ENCODE peak calls at places on chromosomes 5 and 9, in ten cellular contexts. R is psoas muscle; A is sigmoid colon; F is coronary artery; H is brain microvascular endothelial cell; P is fibroblast of villous mesenchyme; U is tibial nerve; M is stomach; G is CD4-positive, alpha-beta T cell; Y is omental fat pad. N is an unnamed sample.

GRCh38 chr5:146340260-146341081 is 1.8 kb downstream of the POU4F3 start:
- DNase-seq in G (no peak), R (peak; percentile 65), F (no peak), Y (peak; percentile 44), M (peak; percentile 52), A (no peak), P (peak; percentile 71), U (peak; percentile 63), H (peak; percentile 59), N (peak; percentile 36)

GRCh38 chr9:95778957-95779356 is 96.5 kb upstream of the ERCC6L2 start:
- DNase-seq in P (peak; percentile 94), M (peak; percentile 41), F (no peak), G (no peak), Y (no peak), A (peak; percentile 87), R (peak; percentile 88), H (no peak), U (peak; percentile 73), N (no peak)

GRCh38 chr5:95841914-95842812 is 19.6 kb upstream of the GLRX start:
- DNase-seq in A (peak; percentile 89), H (no peak), G (no peak), M (peak; percentile 51), U (peak; percentile 77), P (peak; percentile 95), R (no peak), Y (no peak), F (no peak), N (no peak)

GRCh38 chr9:82021198-82021597 is 32.6 kb downstream of the SPATA31D1 start:
- DNase-seq in M (no peak), H (peak; percentile 88), U (peak; percentile 38), G (no peak), F (no peak), R (peak; percentile 56), A (peak; percentile 82), P (peak; percentile 79), Y (no peak), N (peak; percentile 51)

GRCh38 chr5:4563400-4563799 is 576.7 kb upstream of the ADAMTS16 start:
- DNase-seq in G (no peak), F (no peak), M (no peak), P (no peak), U (no peak), R (no peak), H (no peak), Y (no peak), A (no peak), N (no peak)

GRCh38 chr5:159510282-159510681 is 180.0 kb upstream of the IL12B start:
- DNase-seq in U (peak; percentile 19), A (no peak), P (peak; percentile 52), F (no peak), H (peak; percentile 88), M (no peak), R (peak; percentile 73), G (no peak), Y (no peak), N (peak; percentile 53)

GRCh38 chr5:178360926-178361235 is 128.3 kb upstream of the PHYKPL start:
- DNase-seq in F (no peak), P (no peak), A (no peak), G (no peak), U (no peak), M (no peak), H (no peak), Y (no peak), R (no peak), N (no peak)

GRCh38 chr9:72960446-72960845 is 7.6 kb upstream of the ALDH1A1 start:
- DNase-seq in F (no peak), G (no peak), P (no peak), M (no peak), A (no peak), U (no peak), R (no peak), H (no peak), Y (no peak), N (no peak)

DNA sequence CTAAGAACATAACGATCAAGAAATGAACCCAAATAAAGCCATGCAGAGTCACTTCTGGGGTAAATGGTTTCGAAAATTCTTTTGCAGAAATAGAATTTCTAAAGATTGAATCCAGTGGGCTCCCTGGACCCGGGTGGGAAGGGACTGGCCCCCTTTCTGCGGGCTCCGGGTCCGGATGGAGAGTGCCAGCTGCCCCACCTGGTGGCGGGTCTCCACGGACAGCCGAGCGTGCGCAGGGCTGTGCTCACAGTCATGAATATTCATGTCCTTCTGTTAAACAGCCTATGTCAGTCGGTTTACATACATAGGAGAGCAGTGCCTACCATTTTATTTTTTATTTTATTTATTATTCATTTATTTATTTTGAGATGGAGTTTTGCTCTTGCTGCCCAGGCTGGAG is 4.7 kb upstream of the PPP1R26 start:
- DNase-seq in M (peak; percentile 40), A (no peak), U (no peak), Y (no peak), R (no peak), F (no peak), G (no peak), P (peak; percentile 20), H (no peak), N (no peak)
- TF ChIP-seq CTCF in M (peak; percentile 26), A (no peak), U (no peak), Y (no peak), R (no peak), F (no peak), G (no peak), P (peak; percentile 58), H (peak; percentile 71), N (no peak)

GRCh38 chr5:170570492-170570891 is 66.7 kb downstream of the KCNIP1 start:
- DNase-seq in F (no peak), A (no peak), R (no peak), G (no peak), P (no peak), M (no peak), U (no peak), Y (no peak), H (no peak), N (no peak)

GRCh38 chr5:170572453-170572852 is 68.6 kb downstream of the KCNIP1 start:
- DNase-seq in Y (no peak), M (no peak), A (no peak), R (no peak), U (no peak), H (no peak), P (no peak), G (no peak), F (no peak), N (no peak)

GRCh38 chr5:170573119-170573518 is 69.3 kb downstream of the KCNIP1 start:
- DNase-seq in M (no peak), P (no peak), F (peak; percentile 12), A (no peak), R (no peak), U (no peak), Y (no peak), H (no peak), G (no peak), N (no peak)

GRCh38 chr5:170571885-170572284 is 68.1 kb downstream of the KCNIP1 start:
- DNase-seq in R (no peak), H (no peak), Y (no peak), A (no peak), P (no peak), G (no peak), U (no peak), F (no peak), M (no peak), N (no peak)

GRCh38 chr5:170571331-170571731 is 67.5 kb downstream of the KCNIP1 start:
- DNase-seq in F (no peak), P (peak; percentile 52), G (no peak), M (no peak), R (no peak), A (no peak), Y (no peak), U (no peak), H (peak; percentile 59), N (no peak)
- TF ChIP-seq CTCF in F (no peak), P (peak; percentile 4), G (no peak), M (no peak), R (no peak), A (no peak), Y (no peak), U (no peak), H (peak; percentile 13), N (no peak)

GRCh38 chr5:106699198-106699597 is 971.5 kb downstream of the EFNA5 start:
- DNase-seq in M (no peak), A (no peak), G (no peak), H (no peak), Y (no peak), R (no peak), F (no peak), U (no peak), P (no peak), N (no peak)
- TF ChIP-seq CTCF in M (no peak), A (no peak), G (no peak), H (peak; percentile 29), Y (no peak), R (no peak), F (no peak), U (no peak), P (no peak), N (no peak)

GRCh38 chr5:150571836-150572235 is 63.9 kb downstream of the NDST1 start:
- DNase-seq in P (no peak), Y (no peak), G (no peak), R (no peak), M (no peak), H (no peak), U (no peak), F (no peak), A (no peak), N (no peak)

GRCh38 chr5:150575745-150576448 is 64.6 kb upstream of the SYNPO start:
- DNase-seq in G (no peak), U (no peak), A (peak; percentile 44), M (no peak), P (no peak), R (no peak), Y (no peak), F (no peak), H (no peak), N (no peak)

GRCh38 chr5:150574818-150575537 is 65.5 kb upstream of the SYNPO start:
- DNase-seq in F (no peak), P (no peak), U (no peak), A (peak; percentile 56), R (no peak), G (no peak), M (no peak), H (no peak), Y (no peak), N (no peak)

GRCh38 chr5:150573216-150573615 is 65.3 kb downstream of the NDST1 start:
- DNase-seq in Y (no peak), M (no peak), H (no peak), R (no peak), A (peak; percentile 10), F (no peak), U (no peak), P (peak; percentile 56), G (no peak), N (no peak)

DNA sequence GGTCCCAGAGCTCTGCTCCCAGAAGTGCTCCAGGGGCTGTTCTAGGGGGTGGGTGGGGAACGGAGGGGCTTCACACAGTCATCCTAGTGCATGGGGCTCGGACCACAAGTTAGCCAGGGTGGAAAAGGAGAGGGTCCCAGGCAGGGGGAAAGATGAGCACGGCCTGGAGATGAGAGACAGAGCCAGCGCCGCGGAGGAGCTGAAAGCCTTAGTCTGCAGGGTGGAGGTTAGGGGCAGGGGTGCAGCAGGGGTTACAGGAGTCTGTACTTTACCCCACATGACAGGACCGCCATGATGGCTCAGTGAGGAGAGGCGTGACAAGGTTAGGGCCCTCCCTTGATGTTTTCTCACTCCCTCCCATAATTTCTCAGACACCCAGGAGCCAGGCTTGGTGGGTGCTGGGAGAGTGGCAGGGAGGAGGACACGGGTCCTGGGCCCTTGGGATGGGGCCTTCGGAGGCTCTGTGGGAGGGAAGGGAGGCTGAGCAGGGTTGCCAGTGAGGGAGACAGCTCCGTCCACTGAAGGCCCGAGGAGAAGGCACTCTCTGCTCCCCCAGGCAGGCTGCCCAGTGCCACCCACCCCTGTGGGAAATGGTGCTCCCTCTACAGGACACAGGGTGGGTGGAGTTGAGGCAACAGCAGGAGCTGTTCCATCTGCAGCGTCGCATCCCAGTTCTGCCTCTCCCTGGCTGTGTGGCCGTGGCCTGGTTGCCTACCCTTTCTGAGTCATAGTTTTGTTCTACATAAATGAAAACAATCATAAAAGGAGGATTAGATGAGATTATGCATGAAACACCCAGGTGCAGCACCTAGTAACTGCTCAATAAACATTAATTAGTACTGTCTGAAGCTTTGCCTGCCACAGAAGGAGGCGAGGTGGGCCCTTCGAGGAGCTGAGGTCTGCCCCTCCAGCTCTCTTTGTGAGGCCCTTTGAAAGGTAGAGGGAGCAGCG is 66.2 kb downstream of the NDST1 start:
- DNase-seq in F (no peak), R (no peak), A (peak; percentile 39), G (no peak), U (no peak), Y (no peak), H (no peak), M (no peak), P (peak; percentile 59), N (no peak)
- TF ChIP-seq CTCF in F (no peak), R (no peak), A (no peak), G (no peak), U (no peak), Y (no peak), H (peak; percentile 59), M (no peak), P (peak; percentile 41), N (no peak)

N was measured in right lobe of liver.